ENCODE peak calls at places on chromosome 3, in nine cellular contexts. One of them, this sample, is unnamed.

GRCh38 chr3:126402178-126402577 is 7.5 kb downstream of the CFAP100 start:
- DNase-seq in esophagus squamous epithelium: no peak
- DNase-seq in ovary: no peak
- DNase-seq in endothelial cell: no peak
- DNase-seq in nephron progenitor cell: no peak
- DNase-seq in body of pancreas: no peak
- DNase-seq in right lobe of liver: no peak
- DNase-seq in IMR-90: no peak
- DNase-seq in ascending aorta: no peak
- DNase-seq in this sample: no peak

GRCh38 chr3:110384601-110385000 is 687.0 kb upstream of the NECTIN3 start:
- DNase-seq in esophagus squamous epithelium: no peak
- DNase-seq in ovary: no peak
- DNase-seq in endothelial cell: no peak
- DNase-seq in nephron progenitor cell: no peak
- DNase-seq in body of pancreas: no peak
- DNase-seq in right lobe of liver: no peak
- DNase-seq in IMR-90: peak; percentile 84
- DNase-seq in ascending aorta: no peak
- DNase-seq in this sample: no peak

GRCh38 chr3:70614111-70614510 is 301.7 kb upstream of the MDFIC2 start:
- DNase-seq in esophagus squamous epithelium: no peak
- DNase-seq in ovary: no peak
- DNase-seq in endothelial cell: no peak
- DNase-seq in nephron progenitor cell: no peak
- DNase-seq in body of pancreas: no peak
- DNase-seq in right lobe of liver: no peak
- DNase-seq in IMR-90: no peak
- DNase-seq in ascending aorta: no peak
- DNase-seq in this sample: no peak

GRCh38 chr3:196736670-196737374 is 2.8 kb upstream of the PAK2 start:
- DNase-seq in esophagus squamous epithelium: no peak
- DNase-seq in ovary: no peak
- DNase-seq in endothelial cell: no peak
- DNase-seq in nephron progenitor cell: no peak
- DNase-seq in body of pancreas: no peak
- DNase-seq in right lobe of liver: no peak
- DNase-seq in IMR-90: no peak
- DNase-seq in ascending aorta: no peak
- DNase-seq in this sample: no peak

GRCh38 chr3:121072128-121072527 is 164.1 kb downstream of the STXBP5L start:
- DNase-seq in esophagus squamous epithelium: no peak
- DNase-seq in ovary: peak; percentile 39
- DNase-seq in endothelial cell: no peak
- DNase-seq in nephron progenitor cell: no peak
- DNase-seq in body of pancreas: no peak
- DNase-seq in right lobe of liver: no peak
- DNase-seq in IMR-90: no peak
- DNase-seq in ascending aorta: no peak
- DNase-seq in this sample: no peak

GRCh38 chr3:124748560-124749198 is 18.4 kb downstream of the UMPS start:
- DNase-seq in esophagus squamous epithelium: no peak
- DNase-seq in ovary: no peak
- DNase-seq in endothelial cell: no peak
- DNase-seq in nephron progenitor cell: no peak
- DNase-seq in body of pancreas: no peak
- DNase-seq in right lobe of liver: no peak
- DNase-seq in IMR-90: no peak
- DNase-seq in ascending aorta: no peak
- DNase-seq in this sample: no peak

GRCh38 chr3:136929984-136930671 is 27.7 kb upstream of the IL20RB start:
- DNase-seq in esophagus squamous epithelium: no peak
- DNase-seq in ovary: peak; percentile 69
- DNase-seq in endothelial cell: no peak
- DNase-seq in nephron progenitor cell: no peak
- DNase-seq in body of pancreas: peak; percentile 59
- DNase-seq in right lobe of liver: peak; percentile 56
- DNase-seq in IMR-90: peak; percentile 44
- DNase-seq in ascending aorta: peak; percentile 67
- DNase-seq in this sample: peak; percentile 62

GRCh38 chr3:73604491-73604890 is 20.2 kb downstream of the PDZRN3 start:
- DNase-seq in esophagus squamous epithelium: no peak
- DNase-seq in ovary: no peak
- DNase-seq in endothelial cell: no peak
- DNase-seq in nephron progenitor cell: no peak
- DNase-seq in body of pancreas: no peak
- DNase-seq in right lobe of liver: no peak
- DNase-seq in IMR-90: peak; percentile 59
- DNase-seq in ascending aorta: no peak
- DNase-seq in this sample: no peak

GRCh38 chr3:32437898-32438297 is 46.2 kb downstream of the CMTM7 start:
- DNase-seq in esophagus squamous epithelium: no peak
- DNase-seq in ovary: no peak
- DNase-seq in endothelial cell: no peak
- DNase-seq in nephron progenitor cell: no peak
- DNase-seq in body of pancreas: no peak
- DNase-seq in right lobe of liver: no peak
- DNase-seq in IMR-90: no peak
- DNase-seq in ascending aorta: no peak
- DNase-seq in this sample: no peak

GRCh38 chr3:197500812-197501211 is 55.0 kb downstream of the BDH1 start:
- DNase-seq in esophagus squamous epithelium: no peak
- DNase-seq in ovary: no peak
- DNase-seq in endothelial cell: no peak
- DNase-seq in nephron progenitor cell: no peak
- DNase-seq in body of pancreas: no peak
- DNase-seq in right lobe of liver: no peak
- DNase-seq in IMR-90: no peak
- DNase-seq in ascending aorta: no peak
- DNase-seq in this sample: no peak

GRCh38 chr3:48679416-48680380 is 6.0 kb downstream of the NCKIPSD start:
- DNase-seq in esophagus squamous epithelium: no peak
- DNase-seq in ovary: peak; percentile 31
- DNase-seq in endothelial cell: no peak
- DNase-seq in nephron progenitor cell: no peak
- DNase-seq in body of pancreas: no peak
- DNase-seq in right lobe of liver: no peak
- DNase-seq in IMR-90: no peak
- DNase-seq in ascending aorta: no peak
- DNase-seq in this sample: no peak

GRCh38 chr3:192906940-192907339 is 10.7 kb downstream of the MB21D2 start:
- DNase-seq in esophagus squamous epithelium: no peak
- DNase-seq in ovary: no peak
- DNase-seq in endothelial cell: no peak
- DNase-seq in nephron progenitor cell: no peak
- DNase-seq in body of pancreas: no peak
- DNase-seq in right lobe of liver: no peak
- DNase-seq in IMR-90: no peak
- DNase-seq in ascending aorta: no peak
- DNase-seq in this sample: no peak

GRCh38 chr3:149772861-149773260 is 19.5 kb downstream of the ANKUB1 start:
- DNase-seq in esophagus squamous epithelium: no peak
- DNase-seq in ovary: no peak
- DNase-seq in endothelial cell: no peak
- DNase-seq in nephron progenitor cell: no peak
- DNase-seq in body of pancreas: no peak
- DNase-seq in right lobe of liver: no peak
- DNase-seq in IMR-90: no peak
- DNase-seq in ascending aorta: no peak
- DNase-seq in this sample: no peak

GRCh38 chr3:38163117-38163870 is 2.0 kb upstream of the OXSR1 start:
- DNase-seq in esophagus squamous epithelium: no peak
- DNase-seq in ovary: no peak
- DNase-seq in endothelial cell: no peak
- DNase-seq in nephron progenitor cell: no peak
- DNase-seq in body of pancreas: no peak
- DNase-seq in right lobe of liver: no peak
- DNase-seq in IMR-90: no peak
- DNase-seq in ascending aorta: no peak
- DNase-seq in this sample: peak; percentile 19

GRCh38 chr3:194874783-194875182 is 189.1 kb downstream of the FAM43A start:
- DNase-seq in esophagus squamous epithelium: no peak
- DNase-seq in ovary: no peak
- DNase-seq in endothelial cell: no peak
- DNase-seq in nephron progenitor cell: no peak
- DNase-seq in body of pancreas: no peak
- DNase-seq in right lobe of liver: no peak
- DNase-seq in IMR-90: no peak
- DNase-seq in ascending aorta: peak; percentile 19
- DNase-seq in this sample: no peak

GRCh38 chr3:14617508-14618023 is 34.0 kb upstream of the CCDC174 start:
- DNase-seq in esophagus squamous epithelium: no peak
- DNase-seq in ovary: no peak
- DNase-seq in endothelial cell: no peak
- DNase-seq in nephron progenitor cell: no peak
- DNase-seq in body of pancreas: no peak
- DNase-seq in right lobe of liver: no peak
- DNase-seq in IMR-90: no peak
- DNase-seq in ascending aorta: no peak
- DNase-seq in this sample: no peak

GRCh38 chr3:182710557-182711157 is 82.6 kb upstream of the ATP11B start:
- DNase-seq in esophagus squamous epithelium: no peak
- DNase-seq in ovary: no peak
- DNase-seq in endothelial cell: no peak
- DNase-seq in nephron progenitor cell: no peak
- DNase-seq in body of pancreas: no peak
- DNase-seq in right lobe of liver: no peak
- DNase-seq in IMR-90: peak; percentile 13
- DNase-seq in ascending aorta: no peak
- DNase-seq in this sample: no peak

GRCh38 chr3:175585898-175586297 is 726.8 kb downstream of the NAALADL2 start:
- DNase-seq in esophagus squamous epithelium: no peak
- DNase-seq in ovary: no peak
- DNase-seq in endothelial cell: no peak
- DNase-seq in nephron progenitor cell: no peak
- DNase-seq in body of pancreas: no peak
- DNase-seq in right lobe of liver: no peak
- DNase-seq in IMR-90: peak; percentile 87
- DNase-seq in ascending aorta: no peak
- DNase-seq in this sample: no peak

GRCh38 chr3:38308456-38308855 is 26.4 kb downstream of the SLC22A14 start:
- DNase-seq in esophagus squamous epithelium: no peak
- DNase-seq in ovary: no peak
- DNase-seq in endothelial cell: no peak
- DNase-seq in nephron progenitor cell: no peak
- DNase-seq in body of pancreas: no peak
- DNase-seq in right lobe of liver: no peak
- DNase-seq in IMR-90: no peak
- DNase-seq in ascending aorta: no peak
- DNase-seq in this sample: no peak

GRCh38 chr3:106811376-106811775 is 565.9 kb upstream of the CCDC54 start:
- DNase-seq in esophagus squamous epithelium: no peak
- DNase-seq in ovary: no peak
- DNase-seq in endothelial cell: no peak
- DNase-seq in nephron progenitor cell: no peak
- DNase-seq in body of pancreas: no peak
- DNase-seq in right lobe of liver: no peak
- DNase-seq in IMR-90: peak; percentile 88
- DNase-seq in ascending aorta: no peak
- DNase-seq in this sample: no peak

GRCh38 chr3:170418422-170419300 is at the start of gene CLDN11:
- DNase-seq in esophagus squamous epithelium: no peak
- DNase-seq in ovary: peak; percentile 92
- DNase-seq in endothelial cell: peak; percentile 33
- DNase-seq in nephron progenitor cell: peak; percentile 70
- DNase-seq in body of pancreas: peak; percentile 31
- DNase-seq in right lobe of liver: no peak
- DNase-seq in IMR-90: peak; percentile 75
- DNase-seq in ascending aorta: no peak
- DNase-seq in this sample: peak; percentile 68
- TF ChIP-seq CTCF in esophagus squamous epithelium: no peak
- TF ChIP-seq CTCF in ovary: no peak
- TF ChIP-seq CTCF in endothelial cell: no peak
- TF ChIP-seq CTCF in nephron progenitor cell: no peak
- TF ChIP-seq CTCF in body of pancreas: no peak
- TF ChIP-seq CTCF in right lobe of liver: no peak
- TF ChIP-seq CTCF in IMR-90: peak; percentile 17
- TF ChIP-seq CTCF in ascending aorta: no peak
- TF ChIP-seq CTCF in this sample: peak; percentile 16

GRCh38 chr3:21835266-21835665 is 84.3 kb upstream of the ZNF385D start:
- DNase-seq in esophagus squamous epithelium: no peak
- DNase-seq in ovary: no peak
- DNase-seq in endothelial cell: no peak
- DNase-seq in nephron progenitor cell: no peak
- DNase-seq in body of pancreas: no peak
- DNase-seq in right lobe of liver: no peak
- DNase-seq in IMR-90: no peak
- DNase-seq in ascending aorta: no peak
- DNase-seq in this sample: no peak
- TF ChIP-seq CTCF in esophagus squamous epithelium: no peak
- TF ChIP-seq CTCF in ovary: no peak
- TF ChIP-seq CTCF in endothelial cell: no peak
- TF ChIP-seq CTCF in nephron progenitor cell: no peak
- TF ChIP-seq CTCF in body of pancreas: no peak
- TF ChIP-seq CTCF in right lobe of liver: no peak
- TF ChIP-seq CTCF in IMR-90: no peak
- TF ChIP-seq CTCF in ascending aorta: no peak
- TF ChIP-seq CTCF in this sample: no peak

GRCh38 chr3:189563841-189564563 is 67.2 kb upstream of the TP63 start:
- DNase-seq in esophagus squamous epithelium: no peak
- DNase-seq in ovary: no peak
- DNase-seq in endothelial cell: no peak
- DNase-seq in nephron progenitor cell: no peak
- DNase-seq in body of pancreas: no peak
- DNase-seq in right lobe of liver: no peak
- DNase-seq in IMR-90: peak; percentile 78
- DNase-seq in ascending aorta: no peak
- DNase-seq in this sample: no peak
- TF ChIP-seq CTCF in esophagus squamous epithelium: no peak
- TF ChIP-seq CTCF in ovary: no peak
- TF ChIP-seq CTCF in endothelial cell: no peak
- TF ChIP-seq CTCF in nephron progenitor cell: no peak
- TF ChIP-seq CTCF in body of pancreas: no peak
- TF ChIP-seq CTCF in right lobe of liver: no peak
- TF ChIP-seq CTCF in IMR-90: no peak
- TF ChIP-seq CTCF in ascending aorta: no peak
- TF ChIP-seq CTCF in this sample: no peak

GRCh38 chr3:52367891-52368880 is 52.1 kb downstream of the DNAH1 start:
- DNase-seq in esophagus squamous epithelium: no peak
- DNase-seq in ovary: no peak
- DNase-seq in endothelial cell: no peak
- DNase-seq in nephron progenitor cell: no peak
- DNase-seq in body of pancreas: no peak
- DNase-seq in right lobe of liver: no peak
- DNase-seq in IMR-90: no peak
- DNase-seq in ascending aorta: no peak
- DNase-seq in this sample: no peak

GRCh38 chr3:52374173-52374572 is 58.1 kb downstream of the DNAH1 start:
- DNase-seq in esophagus squamous epithelium: no peak
- DNase-seq in ovary: no peak
- DNase-seq in endothelial cell: no peak
- DNase-seq in nephron progenitor cell: no peak
- DNase-seq in body of pancreas: no peak
- DNase-seq in right lobe of liver: no peak
- DNase-seq in IMR-90: no peak
- DNase-seq in ascending aorta: no peak
- DNase-seq in this sample: no peak

GRCh38 chr3:52373676-52374075 is 57.6 kb downstream of the DNAH1 start:
- DNase-seq in esophagus squamous epithelium: no peak
- DNase-seq in ovary: no peak
- DNase-seq in endothelial cell: no peak
- DNase-seq in nephron progenitor cell: no peak
- DNase-seq in body of pancreas: no peak
- DNase-seq in right lobe of liver: no peak
- DNase-seq in IMR-90: peak; percentile 1
- DNase-seq in ascending aorta: no peak
- DNase-seq in this sample: no peak

GRCh38 chr3:52372822-52373504 is 56.8 kb downstream of the DNAH1 start:
- DNase-seq in esophagus squamous epithelium: no peak
- DNase-seq in ovary: no peak
- DNase-seq in endothelial cell: peak; percentile 43
- DNase-seq in nephron progenitor cell: peak; percentile 71
- DNase-seq in body of pancreas: no peak
- DNase-seq in right lobe of liver: no peak
- DNase-seq in IMR-90: no peak
- DNase-seq in ascending aorta: no peak
- DNase-seq in this sample: no peak
- TF ChIP-seq CTCF in esophagus squamous epithelium: no peak
- TF ChIP-seq CTCF in ovary: no peak
- TF ChIP-seq CTCF in endothelial cell: no peak
- TF ChIP-seq CTCF in nephron progenitor cell: no peak
- TF ChIP-seq CTCF in body of pancreas: no peak
- TF ChIP-seq CTCF in right lobe of liver: no peak
- TF ChIP-seq CTCF in IMR-90: no peak
- TF ChIP-seq CTCF in ascending aorta: no peak
- TF ChIP-seq CTCF in this sample: no peak